ENCODE peak calls at places on chromosomes 12 and 14, in ten cellular contexts. J, D, I, R, X, B, K, T, N and C are unnamed samples.

GRCh38 chr12:71018682-71019081 is 98.1 kb upstream of the PTPRR start:
- DNase-seq in J (no peak), D (no peak), I (no peak), R (no peak), X (no peak), B (no peak), K (no peak), T (no peak), N (no peak), C (no peak)

GRCh38 chr14:34235635-34236300 is 226.3 kb downstream of the SPTSSA start:
- DNase-seq in J (no peak), D (no peak), I (no peak), R (no peak), X (no peak), B (no peak), K (no peak), T (no peak), N (no peak), C (no peak)

GRCh38 chr12:93601591-93601990 is 29.1 kb downstream of the SOCS2 start:
- DNase-seq in J (no peak), D (no peak), I (no peak), R (no peak), X (no peak), B (no peak), K (no peak), T (no peak), N (no peak), C (no peak)

GRCh38 chr14:54366726-54367707 is 29.8 kb upstream of the CDKN3 start:
- DNase-seq in J (no peak), D (no peak), I (no peak), R (no peak), X (peak), B (no peak), K (peak), T (peak), N (peak), C (no peak)

GRCh38 chr14:93061380-93062012 is 54.2 kb downstream of the ITPK1 start:
- DNase-seq in J (no peak), D (no peak), I (no peak), R (no peak), X (no peak), B (no peak), K (no peak), T (no peak), N (no peak), C (no peak)

GRCh38 chr12:89731064-89731463 is 22.4 kb upstream of the ATP2B1 start:
- DNase-seq in J (no peak), D (no peak), I (no peak), R (no peak), X (no peak), B (no peak), K (no peak), T (no peak), N (no peak), C (no peak)

GRCh38 chr12:45850302-45850701 is 120.8 kb downstream of the ARID2 start:
- DNase-seq in J (no peak), D (no peak), I (no peak), R (no peak), X (no peak), B (no peak), K (no peak), T (no peak), N (no peak), C (no peak)

GRCh38 chr12:67632005-67632404 is 16.5 kb upstream of the DYRK2 start:
- DNase-seq in J (no peak), D (no peak), I (no peak), R (no peak), X (no peak), B (no peak), K (no peak), T (no peak), N (no peak), C (no peak)

GRCh38 chr12:86173044-86173443 is 83.1 kb downstream of the MGAT4C start:
- DNase-seq in J (no peak), D (no peak), I (no peak), R (no peak), X (no peak), B (no peak), K (no peak), T (no peak), N (no peak), C (no peak)

GRCh38 chr12:77231548-77231947 is 166.2 kb upstream of the E2F7 start:
- DNase-seq in J (peak), D (peak), I (peak), R (peak), X (no peak), B (no peak), K (no peak), T (no peak), N (peak), C (peak)

GRCh38 chr12:48973531-48973930 is 2.0 kb upstream of the WNT10B start:
- DNase-seq in J (peak), D (peak), I (no peak), R (no peak), X (no peak), B (no peak), K (no peak), T (no peak), N (no peak), C (no peak)

GRCh38 chr12:118714051-118714460 is 267.3 kb upstream of the SRRM4 start:
- DNase-seq in J (no peak), D (no peak), I (no peak), R (no peak), X (no peak), B (peak), K (peak), T (peak), N (peak), C (no peak)

GRCh38 chr12:65330341-65330740 is 51.9 kb downstream of the MSRB3 start:
- DNase-seq in J (no peak), D (no peak), I (no peak), R (no peak), X (no peak), B (no peak), K (no peak), T (no peak), N (no peak), C (no peak)

GRCh38 chr12:78726854-78727253 is 137.7 kb upstream of the SYT1 start:
- DNase-seq in J (no peak), D (no peak), I (no peak), R (no peak), X (no peak), B (no peak), K (no peak), T (no peak), N (no peak), C (no peak)
- TF ChIP-seq CTCF in J (no peak), D (no peak), I (no peak), R (no peak), X (no peak), B (no peak), K (no peak), T (no peak), N (no peak), C (no peak)

DNA sequence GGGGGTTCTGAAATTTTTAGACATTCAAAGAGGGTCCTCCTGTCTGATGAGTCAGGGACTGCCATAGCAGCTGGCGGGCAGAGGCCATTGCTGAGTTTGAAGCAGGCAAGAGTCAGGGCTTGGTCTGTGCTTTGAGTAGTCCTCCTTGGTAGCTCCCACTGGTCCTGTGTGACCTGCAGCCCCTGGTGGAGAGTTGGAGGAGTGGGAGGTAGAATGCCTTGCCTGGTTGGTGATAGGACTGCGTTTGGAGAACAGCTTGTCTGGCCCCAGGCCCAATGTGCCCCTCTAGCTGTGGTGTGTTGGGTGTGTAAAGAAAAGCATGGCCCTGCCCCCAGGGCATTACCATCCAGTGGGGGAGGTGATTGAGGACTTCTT is 116.7 kb downstream of the BEGAIN start:
- DNase-seq in J (no peak), D (no peak), I (no peak), R (no peak), X (no peak), B (no peak), K (no peak), T (no peak), N (no peak), C (no peak)
- TF ChIP-seq CTCF in J (no peak), D (no peak), I (no peak), R (no peak), X (no peak), B (no peak), K (no peak), T (no peak), N (no peak), C (no peak)

GRCh38 chr12:108560752-108561719 is at the start of gene SART3:
- DNase-seq in J (peak), D (peak), I (peak), R (peak), X (peak), B (peak), K (peak), T (peak), N (peak), C (peak)
- TF ChIP-seq CTCF in J (no peak), D (no peak), I (no peak), R (no peak), X (no peak), B (no peak), K (no peak), T (no peak), N (no peak), C (no peak)

GRCh38 chr14:104448321-104448720 is 131.2 kb upstream of the C14orf180 start:
- DNase-seq in J (no peak), D (no peak), I (no peak), R (no peak), X (no peak), B (no peak), K (no peak), T (no peak), N (no peak), C (no peak)

GRCh38 chr14:104446611-104447010 is 133.0 kb upstream of the C14orf180 start:
- DNase-seq in J (peak), D (no peak), I (no peak), R (no peak), X (no peak), B (no peak), K (no peak), T (no peak), N (no peak), C (no peak)

GRCh38 chr14:104448721-104449120 is 130.8 kb upstream of the C14orf180 start:
- DNase-seq in J (no peak), D (no peak), I (no peak), R (no peak), X (no peak), B (no peak), K (no peak), T (no peak), N (no peak), C (no peak)

GRCh38 chr14:104445832-104446381 is 133.7 kb upstream of the C14orf180 start:
- DNase-seq in J (peak), D (no peak), I (no peak), R (no peak), X (no peak), B (no peak), K (no peak), T (no peak), N (no peak), C (peak)

DNA sequence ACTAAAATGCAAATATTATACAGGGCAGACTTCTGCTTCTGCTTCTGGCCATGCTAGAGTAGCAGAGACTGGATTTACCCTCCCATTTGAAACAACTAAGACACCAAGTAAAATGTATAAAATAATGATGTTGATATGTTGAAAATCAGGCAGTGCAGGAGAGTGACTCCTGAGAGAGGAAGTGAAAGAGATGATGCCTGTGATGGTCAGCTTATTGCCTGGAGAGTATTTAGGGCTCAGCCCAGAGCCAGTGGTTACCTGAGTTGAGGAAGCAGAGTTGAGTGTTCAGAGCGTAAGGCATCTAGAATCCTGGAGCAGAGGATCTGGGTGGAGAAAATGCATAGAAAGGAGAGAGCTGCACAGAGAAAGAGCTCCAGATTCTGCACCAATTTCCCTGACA is 131.8 kb upstream of the C14orf180 start:
- DNase-seq in J (no peak), D (no peak), I (no peak), R (no peak), X (no peak), B (no peak), K (no peak), T (no peak), N (no peak), C (no peak)
- TF ChIP-seq CTCF in J (no peak), D (no peak), I (no peak), R (no peak), X (no peak), B (no peak), K (no peak), T (no peak), N (no peak), C (no peak)

GRCh38 chr14:87283547-87283946 is 709.4 kb downstream of the GALC start:
- DNase-seq in J (no peak), D (no peak), I (no peak), R (no peak), X (no peak), B (no peak), K (no peak), T (no peak), N (no peak), C (no peak)
- TF ChIP-seq CTCF in J (no peak), D (no peak), I (no peak), R (no peak), X (no peak), B (no peak), K (no peak), T (no peak), N (no peak), C (no peak)

GRCh38 chr12:62846506-62846905 is 88.4 kb downstream of the PPM1H start:
- DNase-seq in J (no peak), D (no peak), I (no peak), R (no peak), X (no peak), B (no peak), K (no peak), T (no peak), N (no peak), C (no peak)

GRCh38 chr12:62849398-62849797 is 85.6 kb downstream of the PPM1H start:
- DNase-seq in J (no peak), D (no peak), I (no peak), R (no peak), X (no peak), B (no peak), K (peak), T (no peak), N (no peak), C (no peak)

GRCh38 chr12:62847709-62848108 is 87.2 kb downstream of the PPM1H start:
- DNase-seq in J (no peak), D (no peak), I (no peak), R (no peak), X (no peak), B (no peak), K (no peak), T (no peak), N (no peak), C (no peak)

GRCh38 chr12:62844915-62845314 is 90.0 kb downstream of the PPM1H start:
- DNase-seq in J (no peak), D (no peak), I (no peak), R (no peak), X (no peak), B (no peak), K (no peak), T (no peak), N (no peak), C (no peak)

DNA sequence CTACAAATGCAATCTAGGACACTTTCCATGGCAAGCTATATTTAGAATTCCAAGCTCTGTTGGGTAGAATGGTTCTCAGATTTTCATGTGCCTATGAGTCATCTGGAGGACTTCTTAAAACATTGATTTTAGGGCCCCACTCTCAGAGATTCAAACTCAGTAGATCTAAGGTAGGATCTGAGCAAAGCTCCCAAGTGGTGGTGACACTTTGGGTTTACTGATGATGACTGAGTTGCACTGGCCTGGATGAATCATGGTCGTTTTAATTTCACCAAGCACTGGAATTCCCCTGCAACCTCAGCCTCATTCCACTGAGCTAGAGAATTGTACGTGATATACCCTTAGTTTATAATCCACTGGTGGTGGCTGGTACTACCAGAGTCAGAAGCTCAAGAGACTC is 86.5 kb downstream of the PPM1H start:
- DNase-seq in J (no peak), D (no peak), I (no peak), R (no peak), X (no peak), B (no peak), K (no peak), T (no peak), N (no peak), C (no peak)
- TF ChIP-seq CTCF in J (no peak), D (no peak), I (no peak), R (no peak), X (no peak), B (no peak), K (no peak), T (no peak), N (no peak), C (no peak)